ENCODE peak calls at places on chromosomes 3 and 15, in nine cellular contexts. One of them, this sample, is unnamed.

GRCh38 chr3:16388850-16389411 is 123.9 kb downstream of the OXNAD1 start:
- DNase-seq in H54: no peak
- DNase-seq in endothelial cell: no peak
- DNase-seq in immature natural killer cell: no peak
- DNase-seq in ovary: no peak
- DNase-seq in Caki2: no peak
- DNase-seq in hippocampal formation: no peak
- DNase-seq in CD4-positive, alpha-beta T cell: no peak
- DNase-seq in AG20443: peak
- DNase-seq in this sample: no peak

GRCh38 chr3:16864610-16865313 is 20.0 kb upstream of the PLCL2 start:
- DNase-seq in H54: no peak
- DNase-seq in endothelial cell: no peak
- DNase-seq in immature natural killer cell: no peak
- DNase-seq in ovary: no peak
- DNase-seq in Caki2: peak
- DNase-seq in hippocampal formation: no peak
- DNase-seq in CD4-positive, alpha-beta T cell: no peak
- DNase-seq in AG20443: peak
- DNase-seq in this sample: no peak

GRCh38 chr15:92000709-92001108 is 147.2 kb downstream of the SLCO3A1 start:
- DNase-seq in H54: no peak
- DNase-seq in endothelial cell: no peak
- DNase-seq in immature natural killer cell: no peak
- DNase-seq in ovary: no peak
- DNase-seq in Caki2: no peak
- DNase-seq in hippocampal formation: no peak
- DNase-seq in CD4-positive, alpha-beta T cell: no peak
- DNase-seq in AG20443: no peak
- DNase-seq in this sample: no peak

GRCh38 chr15:99441871-99442267 is 123.9 kb upstream of the MEF2A start:
- DNase-seq in H54: no peak
- DNase-seq in endothelial cell: no peak
- DNase-seq in immature natural killer cell: no peak
- DNase-seq in ovary: no peak
- DNase-seq in Caki2: no peak
- DNase-seq in hippocampal formation: no peak
- DNase-seq in CD4-positive, alpha-beta T cell: no peak
- DNase-seq in AG20443: no peak
- DNase-seq in this sample: no peak

GRCh38 chr3:195748661-195749060 is 27.9 kb downstream of the MUC20 start:
- DNase-seq in H54: no peak
- DNase-seq in endothelial cell: no peak
- DNase-seq in immature natural killer cell: no peak
- DNase-seq in ovary: no peak
- DNase-seq in Caki2: no peak
- DNase-seq in hippocampal formation: no peak
- DNase-seq in CD4-positive, alpha-beta T cell: no peak
- DNase-seq in AG20443: no peak
- DNase-seq in this sample: no peak

GRCh38 chr3:184261270-184262165 is at the start of gene CAMK2N2:
- DNase-seq in H54: peak
- DNase-seq in endothelial cell: peak
- DNase-seq in immature natural killer cell: peak
- DNase-seq in ovary: no peak
- DNase-seq in Caki2: peak
- DNase-seq in hippocampal formation: peak
- DNase-seq in CD4-positive, alpha-beta T cell: peak
- DNase-seq in AG20443: peak
- DNase-seq in this sample: peak

GRCh38 chr15:58453931-58454793 is 22.4 kb downstream of the LIPC start:
- DNase-seq in H54: no peak
- DNase-seq in endothelial cell: no peak
- DNase-seq in immature natural killer cell: no peak
- DNase-seq in ovary: no peak
- DNase-seq in Caki2: no peak
- DNase-seq in hippocampal formation: no peak
- DNase-seq in CD4-positive, alpha-beta T cell: no peak
- DNase-seq in AG20443: no peak
- DNase-seq in this sample: peak

GRCh38 chr15:98953000-98953776 is 54.4 kb downstream of the PGPEP1L start:
- DNase-seq in H54: no peak
- DNase-seq in endothelial cell: no peak
- DNase-seq in immature natural killer cell: peak
- DNase-seq in ovary: peak
- DNase-seq in Caki2: no peak
- DNase-seq in hippocampal formation: no peak
- DNase-seq in CD4-positive, alpha-beta T cell: no peak
- DNase-seq in AG20443: no peak
- DNase-seq in this sample: no peak

GRCh38 chr15:100958326-100959065 is 39.3 kb downstream of the LRRK1 start:
- DNase-seq in H54: peak
- DNase-seq in endothelial cell: no peak
- DNase-seq in immature natural killer cell: no peak
- DNase-seq in ovary: no peak
- DNase-seq in Caki2: peak
- DNase-seq in hippocampal formation: no peak
- DNase-seq in CD4-positive, alpha-beta T cell: no peak
- DNase-seq in AG20443: peak
- DNase-seq in this sample: no peak

GRCh38 chr3:77489216-77489615 is 449.3 kb downstream of the ROBO2 start:
- DNase-seq in H54: no peak
- DNase-seq in endothelial cell: no peak
- DNase-seq in immature natural killer cell: no peak
- DNase-seq in ovary: no peak
- DNase-seq in Caki2: no peak
- DNase-seq in hippocampal formation: no peak
- DNase-seq in CD4-positive, alpha-beta T cell: no peak
- DNase-seq in AG20443: no peak
- DNase-seq in this sample: no peak

GRCh38 chr15:31525296-31525695 is 198.7 kb downstream of the KLF13 start:
- DNase-seq in H54: no peak
- DNase-seq in endothelial cell: no peak
- DNase-seq in immature natural killer cell: no peak
- DNase-seq in ovary: no peak
- DNase-seq in Caki2: no peak
- DNase-seq in hippocampal formation: no peak
- DNase-seq in CD4-positive, alpha-beta T cell: no peak
- DNase-seq in AG20443: no peak
- DNase-seq in this sample: no peak

GRCh38 chr3:139307072-139307491 is 36.7 kb upstream of the MRPS22 start:
- DNase-seq in H54: no peak
- DNase-seq in endothelial cell: no peak
- DNase-seq in immature natural killer cell: no peak
- DNase-seq in ovary: no peak
- DNase-seq in Caki2: no peak
- DNase-seq in hippocampal formation: no peak
- DNase-seq in CD4-positive, alpha-beta T cell: no peak
- DNase-seq in AG20443: no peak
- DNase-seq in this sample: no peak

GRCh38 chr3:170372190-170372879 is 14.8 kb downstream of the SKIL start:
- DNase-seq in H54: no peak
- DNase-seq in endothelial cell: no peak
- DNase-seq in immature natural killer cell: no peak
- DNase-seq in ovary: no peak
- DNase-seq in Caki2: no peak
- DNase-seq in hippocampal formation: no peak
- DNase-seq in CD4-positive, alpha-beta T cell: no peak
- DNase-seq in AG20443: no peak
- DNase-seq in this sample: no peak

GRCh38 chr15:100832178-100832942 is 47.3 kb upstream of the ALDH1A3 start:
- DNase-seq in H54: no peak
- DNase-seq in endothelial cell: no peak
- DNase-seq in immature natural killer cell: no peak
- DNase-seq in ovary: no peak
- DNase-seq in Caki2: no peak
- DNase-seq in hippocampal formation: no peak
- DNase-seq in CD4-positive, alpha-beta T cell: no peak
- DNase-seq in AG20443: no peak
- DNase-seq in this sample: no peak

GRCh38 chr3:183714622-183715021 is 17.0 kb downstream of the YEATS2 start:
- DNase-seq in H54: no peak
- DNase-seq in endothelial cell: no peak
- DNase-seq in immature natural killer cell: no peak
- DNase-seq in ovary: no peak
- DNase-seq in Caki2: no peak
- DNase-seq in hippocampal formation: no peak
- DNase-seq in CD4-positive, alpha-beta T cell: no peak
- DNase-seq in AG20443: no peak
- DNase-seq in this sample: no peak

GRCh38 chr3:24457719-24458118 is 36.9 kb downstream of the THRB start:
- DNase-seq in H54: no peak
- DNase-seq in endothelial cell: no peak
- DNase-seq in immature natural killer cell: no peak
- DNase-seq in ovary: no peak
- DNase-seq in Caki2: no peak
- DNase-seq in hippocampal formation: no peak
- DNase-seq in CD4-positive, alpha-beta T cell: no peak
- DNase-seq in AG20443: no peak
- DNase-seq in this sample: no peak

GRCh38 chr3:88412346-88412745 is 262.6 kb downstream of the C3orf38 start:
- DNase-seq in H54: no peak
- DNase-seq in endothelial cell: no peak
- DNase-seq in immature natural killer cell: no peak
- DNase-seq in ovary: no peak
- DNase-seq in Caki2: no peak
- DNase-seq in hippocampal formation: no peak
- DNase-seq in CD4-positive, alpha-beta T cell: no peak
- DNase-seq in AG20443: no peak
- DNase-seq in this sample: no peak

GRCh38 chr15:65072027-65072426 is 4.2 kb upstream of the RASL12 start:
- DNase-seq in H54: no peak
- DNase-seq in endothelial cell: no peak
- DNase-seq in immature natural killer cell: no peak
- DNase-seq in ovary: no peak
- DNase-seq in Caki2: no peak
- DNase-seq in hippocampal formation: no peak
- DNase-seq in CD4-positive, alpha-beta T cell: no peak
- DNase-seq in AG20443: no peak
- DNase-seq in this sample: no peak

GRCh38 chr15:63985221-63986184 is 60.8 kb downstream of the DAPK2 start:
- DNase-seq in H54: no peak
- DNase-seq in endothelial cell: no peak
- DNase-seq in immature natural killer cell: no peak
- DNase-seq in ovary: peak
- DNase-seq in Caki2: no peak
- DNase-seq in hippocampal formation: no peak
- DNase-seq in CD4-positive, alpha-beta T cell: no peak
- DNase-seq in AG20443: peak
- DNase-seq in this sample: no peak

GRCh38 chr3:101903426-101903825 is 54.1 kb downstream of the NFKBIZ start:
- DNase-seq in H54: no peak
- DNase-seq in endothelial cell: no peak
- DNase-seq in immature natural killer cell: no peak
- DNase-seq in ovary: no peak
- DNase-seq in Caki2: no peak
- DNase-seq in hippocampal formation: no peak
- DNase-seq in CD4-positive, alpha-beta T cell: no peak
- DNase-seq in AG20443: no peak
- DNase-seq in this sample: no peak

GRCh38 chr3:58613236-58614132 is 36.3 kb upstream of the FAM107A start:
- DNase-seq in H54: peak
- DNase-seq in endothelial cell: no peak
- DNase-seq in immature natural killer cell: no peak
- DNase-seq in ovary: no peak
- DNase-seq in Caki2: no peak
- DNase-seq in hippocampal formation: no peak
- DNase-seq in CD4-positive, alpha-beta T cell: no peak
- DNase-seq in AG20443: peak
- DNase-seq in this sample: no peak

GRCh38 chr15:29570931-29571727 is 251.1 kb downstream of the TJP1 start:
- DNase-seq in H54: no peak
- DNase-seq in endothelial cell: peak
- DNase-seq in immature natural killer cell: no peak
- DNase-seq in ovary: no peak
- DNase-seq in Caki2: peak
- DNase-seq in hippocampal formation: no peak
- DNase-seq in CD4-positive, alpha-beta T cell: no peak
- DNase-seq in AG20443: peak
- DNase-seq in this sample: no peak

GRCh38 chr3:23264413-23264812 is 61.3 kb downstream of the UBE2E2 start:
- DNase-seq in H54: peak
- DNase-seq in endothelial cell: no peak
- DNase-seq in immature natural killer cell: no peak
- DNase-seq in ovary: no peak
- DNase-seq in Caki2: no peak
- DNase-seq in hippocampal formation: no peak
- DNase-seq in CD4-positive, alpha-beta T cell: no peak
- DNase-seq in AG20443: peak
- DNase-seq in this sample: no peak

GRCh38 chr3:180161770-180162169 is 125.0 kb upstream of the PEX5L start:
- DNase-seq in H54: no peak
- DNase-seq in endothelial cell: no peak
- DNase-seq in immature natural killer cell: no peak
- DNase-seq in ovary: no peak
- DNase-seq in Caki2: no peak
- DNase-seq in hippocampal formation: no peak
- DNase-seq in CD4-positive, alpha-beta T cell: no peak
- DNase-seq in AG20443: no peak
- DNase-seq in this sample: no peak

GRCh38 chr3:18556001-18556408 is 130.9 kb upstream of the SATB1 start:
- DNase-seq in H54: no peak
- DNase-seq in endothelial cell: no peak
- DNase-seq in immature natural killer cell: no peak
- DNase-seq in ovary: no peak
- DNase-seq in Caki2: no peak
- DNase-seq in hippocampal formation: no peak
- DNase-seq in CD4-positive, alpha-beta T cell: no peak
- DNase-seq in AG20443: no peak
- DNase-seq in this sample: no peak

GRCh38 chr3:123357275-123357674 is 91.6 kb downstream of the ADCY5 start:
- DNase-seq in H54: no peak
- DNase-seq in endothelial cell: no peak
- DNase-seq in immature natural killer cell: no peak
- DNase-seq in ovary: no peak
- DNase-seq in Caki2: no peak
- DNase-seq in hippocampal formation: no peak
- DNase-seq in CD4-positive, alpha-beta T cell: no peak
- DNase-seq in AG20443: no peak
- DNase-seq in this sample: no peak

GRCh38 chr3:29922990-29923746 is 642.3 kb downstream of the RBMS3 start:
- DNase-seq in H54: peak
- DNase-seq in endothelial cell: peak
- DNase-seq in immature natural killer cell: no peak
- DNase-seq in ovary: no peak
- DNase-seq in Caki2: peak
- DNase-seq in hippocampal formation: no peak
- DNase-seq in CD4-positive, alpha-beta T cell: no peak
- DNase-seq in AG20443: peak
- DNase-seq in this sample: peak

GRCh38 chr3:25831578-25831977 is 41.7 kb downstream of the OXSM start:
- DNase-seq in H54: no peak
- DNase-seq in endothelial cell: peak
- DNase-seq in immature natural killer cell: no peak
- DNase-seq in ovary: no peak
- DNase-seq in Caki2: peak
- DNase-seq in hippocampal formation: peak
- DNase-seq in CD4-positive, alpha-beta T cell: no peak
- DNase-seq in AG20443: peak
- DNase-seq in this sample: no peak

GRCh38 chr3:113697192-113698090 is 999 bp upstream of the USF3 start:
- DNase-seq in H54: no peak
- DNase-seq in endothelial cell: no peak
- DNase-seq in immature natural killer cell: no peak
- DNase-seq in ovary: peak
- DNase-seq in Caki2: peak
- DNase-seq in hippocampal formation: no peak
- DNase-seq in CD4-positive, alpha-beta T cell: peak
- DNase-seq in AG20443: no peak
- DNase-seq in this sample: peak

GRCh38 chr3:31522152-31522551 is 10.6 kb upstream of the STT3B start:
- DNase-seq in H54: no peak
- DNase-seq in endothelial cell: no peak
- DNase-seq in immature natural killer cell: peak
- DNase-seq in ovary: no peak
- DNase-seq in Caki2: no peak
- DNase-seq in hippocampal formation: no peak
- DNase-seq in CD4-positive, alpha-beta T cell: no peak
- DNase-seq in AG20443: no peak
- DNase-seq in this sample: peak

GRCh38 chr3:130997291-130997690 is 29.3 kb downstream of the ASTE1 start:
- DNase-seq in H54: no peak
- DNase-seq in endothelial cell: no peak
- DNase-seq in immature natural killer cell: no peak
- DNase-seq in ovary: no peak
- DNase-seq in Caki2: no peak
- DNase-seq in hippocampal formation: no peak
- DNase-seq in CD4-positive, alpha-beta T cell: no peak
- DNase-seq in AG20443: no peak
- DNase-seq in this sample: no peak

This sample was measured in SJCRH30.